ENCODE peak calls at places on chromosomes 5 and 9, in six cellular contexts. Y is kidney tubule cell, P is NCI-H460, U is endodermal cell, T is NCI-H1694, Q is MCF 10A. L is an unnamed sample.

GRCh38 chr5:2007906-2008437 is 125.2 kb upstream of the IRX4 start:
- DNase-seq in Y (no peak), Q (no peak), T (no peak), P (no peak), U (peak; percentile 67), L (no peak)

GRCh38 chr5:73495772-73496346 is 2.4 kb upstream of the BTF3 start:
- DNase-seq in U (no peak), Q (no peak), Y (no peak), T (no peak), P (no peak), L (no peak)

GRCh38 chr9:137301086-137301947 is 754 bp downstream of the NRARP start:
- DNase-seq in Q (peak; percentile 56), P (peak; percentile 48), Y (peak; percentile 50), U (peak; percentile 85), T (no peak), L (no peak)

GRCh38 chr5:31657315-31657714 is 18.4 kb downstream of the PDZD2 start:
- DNase-seq in U (no peak), T (no peak), Y (no peak), Q (no peak), P (no peak), L (no peak)

GRCh38 chr9:127825319-127826051 is 22.8 kb downstream of the FPGS start:
- DNase-seq in T (no peak), Y (peak; percentile 36), U (peak; percentile 97), P (no peak), Q (no peak), L (no peak)

GRCh38 chr9:93552923-93553322 is 23.5 kb upstream of the PHF2 start:
- DNase-seq in Q (no peak), T (no peak), U (no peak), Y (no peak), P (no peak), L (no peak)

GRCh38 chr9:12846035-12846434 is 71.2 kb downstream of the LURAP1L start:
- DNase-seq in Y (no peak), T (no peak), Q (no peak), U (no peak), P (no peak), L (no peak)

GRCh38 chr5:116864838-116865190 is 290.2 kb upstream of the SEMA6A start:
- DNase-seq in Y (no peak), U (no peak), T (no peak), Q (no peak), P (no peak), L (no peak)

GRCh38 chr9:134620751-134621557 is 20.6 kb upstream of the COL5A1 start:
- DNase-seq in Q (no peak), P (no peak), T (no peak), Y (no peak), U (peak; percentile 45), L (no peak)

GRCh38 chr9:105007143-105007542 is 79.2 kb upstream of the ABCA1 start:
- DNase-seq in T (no peak), Y (peak; percentile 81), Q (peak; percentile 85), P (no peak), U (no peak), L (no peak)

GRCh38 chr5:53089481-53089976 is 20.0 kb downstream of the MOCS2 start:
- DNase-seq in Q (no peak), P (no peak), T (no peak), Y (no peak), U (no peak), L (no peak)

GRCh38 chr5:36440300-36440699 is 138.6 kb upstream of the RANBP3L start:
- DNase-seq in P (no peak), T (no peak), Q (no peak), Y (no peak), U (no peak), L (no peak)

GRCh38 chr5:14359069-14360043 is 216.2 kb downstream of the TRIO start:
- DNase-seq in Y (no peak), P (no peak), T (no peak), Q (no peak), U (no peak), L (no peak)

GRCh38 chr5:172085738-172086137 is 79.3 kb upstream of the FBXW11 start:
- DNase-seq in Q (no peak), Y (no peak), P (no peak), T (no peak), U (no peak), L (no peak)

GRCh38 chr5:106386287-106386686 is 1284.5 kb downstream of the EFNA5 start:
- DNase-seq in P (no peak), T (no peak), U (no peak), Y (no peak), Q (no peak), L (no peak)

GRCh38 chr5:178529080-178529479 is 61.1 kb downstream of the COL23A1 start:
- DNase-seq in Q (no peak), T (no peak), U (no peak), Y (no peak), P (no peak), L (no peak)

GRCh38 chr5:76469656-76470290 is 66.7 kb downstream of the IQGAP2 start:
- DNase-seq in U (no peak), Q (peak; percentile 22), P (no peak), T (no peak), Y (no peak), L (no peak)

GRCh38 chr5:158538506-158539074 is 561.1 kb downstream of the EBF1 start:
- DNase-seq in P (no peak), Y (no peak), T (no peak), U (peak; percentile 76), Q (no peak), L (no peak)

GRCh38 chr5:103542441-103542840 is 20.1 kb downstream of the NUDT12 start:
- DNase-seq in Y (no peak), U (no peak), P (no peak), Q (no peak), T (no peak), L (no peak)

GRCh38 chr5:174436805-174437204 is 287.6 kb upstream of the MSX2 start:
- DNase-seq in T (no peak), U (peak; percentile 63), P (no peak), Q (no peak), Y (no peak), L (no peak)

GRCh38 chr9:115651456-115651855 is 502.1 kb upstream of the PAPPA start:
- DNase-seq in Q (no peak), Y (peak; percentile 15), T (no peak), U (no peak), P (no peak), L (no peak)

GRCh38 chr5:88952344-88952743 is 69.4 kb upstream of the MEF2C start:
- DNase-seq in P (peak; percentile 59), U (no peak), Y (peak; percentile 31), Q (peak; percentile 41), T (no peak), L (no peak)

GRCh38 chr5:1137567-1138444 is 25.9 kb upstream of the SLC12A7 start:
- DNase-seq in Y (peak; percentile 33), T (no peak), Q (no peak), U (no peak), P (no peak), L (no peak)

GRCh38 chr5:125868035-125868434 is 555.2 kb upstream of the GRAMD2B start:
- DNase-seq in Y (no peak), P (no peak), Q (peak; percentile 27), U (no peak), T (no peak), L (no peak)

GRCh38 chr5:41772785-41773442 is 97.3 kb downstream of the OXCT1 start:
- DNase-seq in P (no peak), Y (no peak), U (no peak), Q (no peak), T (no peak), L (no peak)

GRCh38 chr9:93299418-93300174 is 115.7 kb downstream of the WNK2 start:
- DNase-seq in P (no peak), T (no peak), U (peak; percentile 37), Q (no peak), Y (no peak), L (no peak)

GRCh38 chr5:51466214-51466613 is 83.0 kb downstream of the ISL1 start:
- DNase-seq in P (no peak), Q (no peak), Y (no peak), T (no peak), U (no peak), L (no peak)

GRCh38 chr5:81534481-81534840 is 140.5 kb upstream of the ACOT12 start:
- DNase-seq in Y (no peak), U (no peak), Q (no peak), T (no peak), P (no peak), L (no peak)

GRCh38 chr5:147887925-147888324 is 9.4 kb downstream of the SCGB3A2 start:
- DNase-seq in U (no peak), Q (peak; percentile 56), P (no peak), T (no peak), Y (peak; percentile 80), L (no peak)

GRCh38 chr9:26742843-26743242 is 149.8 kb downstream of the CAAP1 start:
- DNase-seq in Y (no peak), U (no peak), P (no peak), T (no peak), Q (no peak), L (no peak)

GRCh38 chr5:160133071-160133917 is 14.0 kb upstream of the PWWP2A start:
- DNase-seq in Q (no peak), T (no peak), P (no peak), Y (peak; percentile 34), U (peak; percentile 85), L (no peak)

GRCh38 chr5:37735649-37736347 is 104.0 kb downstream of the GDNF start:
- DNase-seq in T (peak; percentile 12), U (no peak), P (no peak), Y (peak; percentile 61), Q (no peak), L (no peak)

L was measured in cortex of kidney.